ENCODE peak calls at places on chromosomes 16 and 17, in six cellular contexts. A, U, R, S, H and Z are unnamed samples.

GRCh38 chr16:19748389-19749110 is 30.5 kb downstream of the IQCK start:
- DNase-seq in H (peak), S (no peak), U (no peak), A (no peak), R (no peak), Z (no peak)

GRCh38 chr17:35448214-35448898 is at the start of gene SLFN13:
- DNase-seq in S (peak), A (peak), H (peak), U (peak), R (peak), Z (no peak)

GRCh38 chr17:48579738-48580543 is 1.8 kb upstream of the HOXB4 start:
- DNase-seq in H (no peak), S (no peak), U (no peak), R (no peak), A (no peak), Z (no peak)

GRCh38 chr16:29674188-29674587 is 4.8 kb upstream of the QPRT start:
- DNase-seq in A (no peak), U (no peak), S (no peak), H (no peak), R (no peak), Z (peak)

GRCh38 chr16:28845173-28846079 is 722 bp downstream of the TUFM start:
- DNase-seq in S (no peak), R (peak), A (peak), U (no peak), H (peak), Z (no peak)

GRCh38 chr16:49530396-49530795 is 156.8 kb downstream of the C16orf78 start:
- DNase-seq in A (no peak), U (no peak), S (no peak), H (no peak), R (no peak), Z (no peak)

GRCh38 chr16:81551141-81551808 is 106.7 kb downstream of the CMIP start:
- DNase-seq in S (no peak), H (no peak), R (peak), A (peak), U (no peak), Z (no peak)

GRCh38 chr17:57377094-57377493 is 120.8 kb downstream of the MSI2 start:
- DNase-seq in U (no peak), A (no peak), R (no peak), H (no peak), S (no peak), Z (no peak)

GRCh38 chr17:37648555-37648954 is 5.3 kb upstream of the DDX52 start:
- DNase-seq in R (no peak), H (peak), S (no peak), U (no peak), A (no peak), Z (no peak)

GRCh38 chr17:11997147-11997971 is at the start of gene ZNF18:
- DNase-seq in R (peak), S (peak), H (peak), U (peak), A (peak), Z (peak)

GRCh38 chr16:84068041-84068440 is 25.4 kb upstream of the SLC38A8 start:
- DNase-seq in U (no peak), S (no peak), A (no peak), H (no peak), R (no peak), Z (no peak)

GRCh38 chr17:49880291-49881053 is 32.6 kb upstream of the TAC4 start:
- DNase-seq in A (peak), U (peak), R (peak), S (peak), H (peak), Z (peak)

GRCh38 chr16:67460961-67461360 is 20.0 kb downstream of the ATP6V0D1 start:
- DNase-seq in S (no peak), A (no peak), H (no peak), U (no peak), R (no peak), Z (no peak)

GRCh38 chr17:77636835-77637806 is 321.4 kb upstream of the TNRC6C start:
- DNase-seq in A (peak), S (no peak), R (no peak), U (no peak), H (no peak), Z (no peak)

GRCh38 chr17:16512011-16512410 is 20.0 kb upstream of the LRRC75A start:
- DNase-seq in A (no peak), H (no peak), U (no peak), S (no peak), R (peak), Z (no peak)

GRCh38 chr17:40539711-40540411 is 25.4 kb downstream of the CCR7 start:
- DNase-seq in R (no peak), A (peak), U (no peak), S (no peak), H (no peak), Z (no peak)

GRCh38 chr17:17713839-17714238 is 32.6 kb downstream of the RAI1 start:
- DNase-seq in A (peak), S (no peak), U (no peak), H (no peak), R (no peak), Z (no peak)

GRCh38 chr16:74738134-74738541 is 36.5 kb downstream of the FA2H start:
- DNase-seq in R (peak), S (no peak), A (no peak), U (no peak), H (peak), Z (no peak)

GRCh38 chr17:66548158-66548557 is 245.7 kb downstream of the PRKCA start:
- DNase-seq in S (no peak), A (no peak), R (no peak), U (no peak), H (no peak), Z (no peak)

GRCh38 chr16:2704166-2704982 is 15.7 kb downstream of the PRSS27 start:
- DNase-seq in R (no peak), U (no peak), S (no peak), A (no peak), H (no peak), Z (no peak)

GRCh38 chr17:76014925-76015261 is 12.2 kb downstream of the EVPL start:
- DNase-seq in A (no peak), H (no peak), R (peak), S (no peak), U (no peak), Z (no peak)

GRCh38 chr16:12235110-12235509 is 258.6 kb downstream of the SNX29 start:
- DNase-seq in A (no peak), R (no peak), S (no peak), H (no peak), U (no peak), Z (no peak)

GRCh38 chr17:40533896-40534295 is 31.4 kb downstream of the CCR7 start:
- DNase-seq in S (no peak), A (peak), U (no peak), R (no peak), H (no peak), Z (no peak)

GRCh38 chr17:49214665-49215360 is 4.3 kb downstream of the ABI3 start:
- DNase-seq in R (no peak), S (no peak), U (no peak), H (no peak), A (no peak), Z (no peak)